ENCODE peak calls at places on chromosomes 11 and 22, in seven cellular contexts. A, L, T, G, O, Y and Z are unnamed samples.

GRCh38 chr11:124069429-124070401 is 28.6 kb upstream of the OR10G7 start:
- DNase-seq in Y (peak; percentile 58), L (peak; percentile 61), T (peak; percentile 22), G (no peak), A (peak; percentile 84), O (peak; percentile 78), Z (peak; percentile 29)

GRCh38 chr11:69892237-69892985 is 73.2 kb upstream of the FGF3 start:
- DNase-seq in G (no peak), A (peak; percentile 89), L (no peak), O (no peak), Y (peak; percentile 24), T (no peak), Z (no peak)

GRCh38 chr11:121512468-121513465 is 60.0 kb upstream of the SORL1-AS1 start:
- DNase-seq in G (no peak), L (no peak), Y (no peak), A (no peak), O (no peak), T (peak; percentile 76), Z (peak; percentile 66)

GRCh38 chr22:49772692-49773091 is 55.0 kb downstream of the BRD1 start:
- DNase-seq in T (no peak), A (no peak), Y (peak; percentile 32), G (no peak), L (no peak), O (no peak), Z (no peak)

GRCh38 chr22:36659762-36660509 is 43.6 kb downstream of the CACNG2 start:
- DNase-seq in O (peak; percentile 92), G (peak; percentile 88), T (peak; percentile 97), L (peak; percentile 92), Y (peak; percentile 94), A (no peak), Z (peak; percentile 92)

GRCh38 chr11:3356858-3357257 is 22.1 kb downstream of the ZNF195 start:
- DNase-seq in Y (no peak), T (no peak), G (no peak), A (no peak), O (no peak), L (no peak), Z (no peak)

GRCh38 chr11:130480166-130480565 is 31.7 kb downstream of the ADAMTS15 start:
- DNase-seq in O (no peak), Y (no peak), L (peak; percentile 37), G (no peak), A (no peak), T (no peak), Z (no peak)

GRCh38 chr22:23751441-23751996 is 607 bp upstream of the ZNF70 start:
- DNase-seq in A (peak; percentile 60), T (no peak), O (no peak), Y (no peak), L (peak; percentile 16), G (no peak), Z (no peak)

GRCh38 chr11:47408598-47409439 is 429 bp downstream of the SLC39A13 start:
- DNase-seq in Y (peak; percentile 61), A (peak; percentile 36), T (no peak), L (peak; percentile 79), G (no peak), O (peak; percentile 92), Z (no peak)

GRCh38 chr11:12995211-12995610 is 13.9 kb upstream of the RASSF10 start:
- DNase-seq in O (no peak), T (no peak), Y (peak; percentile 28), A (no peak), G (no peak), L (no peak), Z (no peak)

GRCh38 chr11:7967826-7968225 is 2.6 kb upstream of the NLRP10 start:
- DNase-seq in A (no peak), Y (no peak), L (no peak), T (no peak), O (peak; percentile 41), G (no peak), Z (no peak)

GRCh38 chr22:17773606-17774205 is 563 bp downstream of the BID start:
- DNase-seq in G (peak; percentile 38), L (peak; percentile 30), T (no peak), O (peak; percentile 54), Y (no peak), A (peak; percentile 78), Z (no peak)

GRCh38 chr11:131770801-131771200 is 400.4 kb downstream of the NTM start:
- DNase-seq in G (no peak), O (no peak), T (no peak), L (peak; percentile 48), A (no peak), Y (no peak), Z (no peak)

GRCh38 chr11:32426819-32427615 is 8.3 kb downstream of the WT1 start:
- DNase-seq in L (no peak), Y (peak; percentile 68), G (peak; percentile 63), O (no peak), T (no peak), A (peak; percentile 60), Z (no peak)

GRCh38 chr11:115802641-115803040 is 298.4 kb upstream of the CADM1 start:
- DNase-seq in O (no peak), G (no peak), L (no peak), T (no peak), Y (no peak), A (no peak), Z (no peak)

GRCh38 chr11:118618991-118619375 is 11.6 kb downstream of the PHLDB1 start:
- DNase-seq in L (peak; percentile 92), Y (peak; percentile 75), O (no peak), A (no peak), T (no peak), G (peak; percentile 64), Z (no peak)

GRCh38 chr22:30667092-30667485 is 586 bp downstream of the DUSP18 start:
- DNase-seq in T (no peak), Y (no peak), O (no peak), L (peak; percentile 13), G (no peak), A (no peak), Z (no peak)

GRCh38 chr22:37544955-37545702 is 15.2 kb upstream of the CDC42EP1 start:
- DNase-seq in O (peak; percentile 90), L (peak; percentile 58), G (peak; percentile 68), T (peak; percentile 50), A (peak; percentile 91), Y (peak; percentile 82), Z (no peak)

GRCh38 chr11:64747961-64748715 is 4.2 kb upstream of the RASGRP2 start:
- DNase-seq in T (no peak), A (no peak), O (peak; percentile 36), L (no peak), Y (peak; percentile 12), G (peak; percentile 5), Z (no peak)

GRCh38 chr11:133498969-133499368 is 33.3 kb downstream of the OPCML start:
- DNase-seq in T (no peak), A (no peak), O (no peak), Y (no peak), G (no peak), L (no peak), Z (no peak)

GRCh38 chr22:27684856-27685255 is 116.7 kb downstream of the MN1 start:
- DNase-seq in L (no peak), A (no peak), T (no peak), G (no peak), Y (no peak), O (no peak), Z (no peak)

GRCh38 chr11:69325446-69325845 is 31.5 kb downstream of the MYEOV start:
- DNase-seq in O (no peak), T (no peak), L (no peak), Y (no peak), G (no peak), A (peak; percentile 7), Z (no peak)

GRCh38 chr22:20464096-20464614 is 26.5 kb upstream of the SCARF2 start:
- DNase-seq in T (no peak), G (no peak), Y (no peak), L (no peak), O (no peak), A (no peak), Z (no peak)

GRCh38 chr11:126485986-126486635 is 130.6 kb downstream of the ST3GAL4 start:
- DNase-seq in A (no peak), G (no peak), T (no peak), O (no peak), L (no peak), Y (no peak), Z (no peak)

GRCh38 chr11:87144266-87144665 is 106.5 kb downstream of the TMEM135 start:
- DNase-seq in Y (no peak), O (no peak), G (no peak), L (no peak), A (no peak), T (no peak), Z (no peak)

GRCh38 chr22:47337161-47337621 is 574.7 kb downstream of the TBC1D22A start:
- DNase-seq in G (no peak), Y (no peak), T (peak; percentile 51), A (no peak), O (peak; percentile 4), L (peak; percentile 85), Z (peak; percentile 18)

GRCh38 chr11:10544491-10545470 is 3.8 kb upstream of the RNF141 start:
- DNase-seq in O (no peak), Y (peak; percentile 41), T (no peak), G (no peak), L (no peak), A (no peak), Z (no peak)

GRCh38 chr11:44611088-44611487 is 45.6 kb downstream of the CD82 start:
- DNase-seq in G (no peak), O (no peak), L (no peak), A (no peak), T (no peak), Y (no peak), Z (no peak)

GRCh38 chr11:73651252-73651651 is 4.9 kb downstream of the PLEKHB1 start:
- DNase-seq in G (no peak), T (no peak), O (no peak), Y (no peak), L (no peak), A (no peak), Z (no peak)

GRCh38 chr11:101126551-101127347 is 2.9 kb downstream of the PGR start:
- DNase-seq in T (no peak), O (no peak), Y (peak; percentile 73), A (peak; percentile 37), L (peak; percentile 17), G (peak; percentile 64), Z (no peak)

GRCh38 chr11:107011977-107012376 is 6.3 kb downstream of the GUCY1A2 start:
- DNase-seq in Y (no peak), T (no peak), G (no peak), L (peak; percentile 22), A (no peak), O (no peak), Z (no peak)

GRCh38 chr22:42884616-42885375 is 27.7 kb upstream of the ARFGAP3 start:
- DNase-seq in A (no peak), O (peak; percentile 17), Y (no peak), T (no peak), L (no peak), G (no peak), Z (no peak)

GRCh38 chr11:113528982-113529381 is 53.8 kb upstream of the DRD2 start:
- DNase-seq in A (no peak), O (peak; percentile 71), T (no peak), G (no peak), L (peak; percentile 19), Y (no peak), Z (no peak)